ENCODE peak calls at places on chromosomes 5 and 9, in seven cellular contexts. J is immature natural killer cell, T is DMS 273 treated with DMSO at 0.1 percent for 48 hours, B is NCI-H510A treated with DMSO at 0.1 percent for 48 hours, E is NCI-H1092, A is frontal cortex, R is EH. C is an unnamed sample.

GRCh38 chr5:154475613-154476342 is 2.2 kb downstream of the HAND1 start:
- DNase-seq in E (no peak), R (no peak), A (no peak), J (no peak), B (no peak), T (no peak), C (no peak)

GRCh38 chr9:125902224-125902623 is 155.1 kb downstream of the PBX3 start:
- DNase-seq in B (no peak), J (no peak), A (no peak), E (no peak), T (no peak), R (peak; percentile 28), C (no peak)

GRCh38 chr5:80881726-80882125 is 78.4 kb upstream of the RASGRF2 start:
- DNase-seq in B (no peak), T (no peak), A (no peak), J (no peak), E (no peak), R (no peak), C (no peak)

GRCh38 chr9:114141553-114142548 is 13.5 kb upstream of the COL27A1 start:
- DNase-seq in A (no peak), J (no peak), T (no peak), B (no peak), R (peak; percentile 29), E (no peak), C (no peak)

GRCh38 chr5:160064441-160064840 is 54.8 kb downstream of the PWWP2A start:
- DNase-seq in E (no peak), A (no peak), T (no peak), R (no peak), J (no peak), B (no peak), C (peak; percentile 17)

GRCh38 chr5:136926073-136926472 is 560.7 kb upstream of the TRPC7 start:
- DNase-seq in R (no peak), A (no peak), J (no peak), T (no peak), E (no peak), B (no peak), C (no peak)

GRCh38 chr9:114348906-114349482 is 19.3 kb downstream of the ORM2 start:
- DNase-seq in T (peak; percentile 30), B (no peak), R (peak; percentile 100), E (no peak), A (peak; percentile 74), J (peak; percentile 37), C (peak; percentile 97)

GRCh38 chr5:143405747-143406098 is 2.2 kb upstream of the NR3C1 start:
- DNase-seq in A (no peak), E (no peak), J (no peak), R (no peak), T (no peak), B (no peak), C (no peak)

GRCh38 chr5:957730-958485 is 50.7 kb upstream of the NKD2 start:
- DNase-seq in A (no peak), B (no peak), T (no peak), E (no peak), R (peak; percentile 52), J (peak; percentile 43), C (peak; percentile 32)

GRCh38 chr5:154857091-154857533 is 1.3 kb upstream of the CNOT8 start:
- DNase-seq in J (no peak), A (no peak), T (no peak), E (no peak), R (no peak), B (peak; percentile 69), C (no peak)

GRCh38 chr5:92364986-92365550 is 982.0 kb upstream of the ARRDC3 start:
- DNase-seq in R (peak; percentile 39), E (no peak), B (no peak), J (no peak), T (no peak), A (no peak), C (peak; percentile 40)

GRCh38 chr9:131499254-131499653 is 3.5 kb upstream of the POMT1 start:
- DNase-seq in J (no peak), E (no peak), T (no peak), R (no peak), A (no peak), B (no peak), C (no peak)

GRCh38 chr5:137648361-137648760 is 87.5 kb downstream of the KLHL3 start:
- DNase-seq in R (no peak), A (peak; percentile 37), E (no peak), J (no peak), B (no peak), T (no peak), C (no peak)

GRCh38 chr5:173341911-173342535 is 13.8 kb upstream of the STC2 start:
- DNase-seq in T (no peak), J (no peak), E (no peak), B (no peak), A (no peak), R (peak; percentile 67), C (no peak)

GRCh38 chr9:87113892-87114291 is 166.6 kb upstream of the GAS1 start:
- DNase-seq in J (no peak), T (no peak), R (no peak), B (no peak), A (no peak), E (no peak), C (peak; percentile 30)

GRCh38 chr5:133198511-133198910 is 146.7 kb downstream of the HSPA4 start:
- DNase-seq in E (no peak), A (no peak), R (no peak), J (no peak), T (no peak), B (no peak), C (no peak)

GRCh38 chr5:58133631-58134296 is 326.1 kb downstream of the PLK2 start:
- DNase-seq in A (no peak), B (no peak), E (no peak), R (peak; percentile 90), T (no peak), J (no peak), C (peak; percentile 66)

GRCh38 chr5:149135536-149136201 is 5.6 kb upstream of the ABLIM3 start:
- DNase-seq in E (no peak), A (no peak), R (peak; percentile 94), T (no peak), B (no peak), J (no peak), C (peak; percentile 77)

GRCh38 chr5:73180561-73180960 is 7.6 kb downstream of the TMEM174 start:
- DNase-seq in B (no peak), J (no peak), R (no peak), A (no peak), T (no peak), E (no peak), C (no peak)

GRCh38 chr5:168114444-168115017 is 176.9 kb upstream of the WWC1 start:
- DNase-seq in A (no peak), J (no peak), T (peak; percentile 10), E (no peak), B (peak; percentile 1), R (peak; percentile 69), C (peak; percentile 82)

GRCh38 chr9:133809335-133809734 is 71.2 kb upstream of the SARDH start:
- DNase-seq in R (no peak), T (no peak), J (no peak), E (no peak), B (no peak), A (no peak), C (no peak)

GRCh38 chr5:130536726-130537125 is 628.3 kb downstream of the HINT1 start:
- DNase-seq in T (no peak), R (no peak), B (no peak), J (no peak), A (no peak), E (no peak), C (no peak)

GRCh38 chr5:152532714-152533113 is 127.6 kb upstream of the NMUR2 start:
- DNase-seq in A (peak; percentile 25), J (peak; percentile 5), B (peak; percentile 39), R (peak; percentile 58), T (no peak), E (peak; percentile 54), C (peak; percentile 75)

GRCh38 chr5:95988877-95989276 is 27.2 kb upstream of the ELL2 start:
- DNase-seq in E (no peak), J (no peak), T (no peak), A (no peak), B (no peak), R (no peak), C (no peak)

GRCh38 chr5:89728750-89729149 is 680.8 kb downstream of the CETN3 start:
- DNase-seq in B (no peak), J (no peak), A (no peak), R (no peak), T (no peak), E (no peak), C (peak; percentile 20)

GRCh38 chr5:122333564-122333963 is 21.5 kb downstream of the SNCAIP start:
- DNase-seq in J (no peak), A (no peak), B (no peak), E (no peak), T (no peak), R (no peak), C (no peak)

GRCh38 chr5:43658499-43658898 is 55.5 kb downstream of the NNT start:
- DNase-seq in T (no peak), E (no peak), J (no peak), B (no peak), R (peak; percentile 88), A (no peak), C (peak; percentile 12)

GRCh38 chr9:114909657-114910056 is 20.7 kb downstream of the TNFSF8 start:
- DNase-seq in R (no peak), A (no peak), B (peak; percentile 41), J (no peak), T (no peak), E (no peak), C (no peak)

GRCh38 chr5:92518318-92518913 is 1062.6 kb downstream of the NR2F1-AS1 start:
- DNase-seq in A (no peak), T (no peak), E (no peak), B (no peak), J (no peak), R (peak; percentile 58), C (peak; percentile 50)

GRCh38 chr5:137221914-137222313 is 277.2 kb downstream of the SPOCK1 start:
- DNase-seq in E (peak; percentile 13), T (no peak), R (no peak), J (no peak), A (no peak), B (no peak), C (no peak)

GRCh38 chr5:111142932-111143331 is 50.8 kb downstream of the WDR36 start:
- DNase-seq in R (no peak), J (no peak), A (no peak), B (no peak), T (no peak), E (no peak), C (peak; percentile 29)

C was measured in MCF 10A.